ENCODE peak calls at places on chromosomes 1 and 21, in nine cellular contexts. W is OCI-LY7, H is GM23248, N is neural progenitor cell, K is PC-3, S is MM.1S, J is GM23338, Z is SK-N-SH, Q is HCT116. M is an unnamed sample.

GRCh38 chr1:166814611-166815010 is 24.7 kb upstream of the POGK start:
- DNase-seq in W (no peak), S (no peak), Z (no peak), Q (no peak), N (no peak), J (no peak), H (peak; percentile 28), K (peak; percentile 18), M (peak; percentile 28)

GRCh38 chr1:154565876-154566275 is 1.7 kb upstream of the CHRNB2 start:
- DNase-seq in S (no peak), Z (no peak), K (no peak), W (no peak), J (no peak), N (no peak), H (no peak), Q (no peak), M (no peak)

GRCh38 chr1:156437054-156437453 is 63.5 kb downstream of the MEF2D start:
- DNase-seq in W (no peak), N (no peak), S (no peak), H (no peak), Q (no peak), J (no peak), Z (no peak), K (no peak), M (no peak)

GRCh38 chr1:243798726-243799125 is 51.3 kb downstream of the AKT3 start:
- DNase-seq in N (no peak), H (peak; percentile 96), S (no peak), W (no peak), J (no peak), Z (no peak), K (peak; percentile 96), Q (peak; percentile 3), M (no peak)

GRCh38 chr21:44592446-44593365 is at the start of gene KRTAP10-6:
- DNase-seq in W (no peak), H (no peak), N (no peak), Z (no peak), J (peak; percentile 29), K (no peak), S (no peak), Q (no peak), M (no peak)

GRCh38 chr1:23531695-23532094 is 662 bp upstream of the E2F2 start:
- DNase-seq in J (no peak), S (no peak), N (no peak), Q (no peak), Z (peak; percentile 64), H (no peak), K (no peak), W (no peak), M (no peak)

GRCh38 chr1:218460367-218460766 is 115.2 kb downstream of the TGFB2 start:
- DNase-seq in N (peak; percentile 60), H (peak; percentile 62), S (no peak), K (peak; percentile 69), J (peak; percentile 36), W (no peak), Z (peak; percentile 39), Q (no peak), M (peak; percentile 16)

GRCh38 chr1:75708910-75709309 is 15.6 kb upstream of the ACADM start:
- DNase-seq in N (no peak), S (no peak), H (peak; percentile 26), K (peak; percentile 82), Q (no peak), Z (no peak), W (no peak), J (no peak), M (no peak)

GRCh38 chr1:22832414-22832786 is 121.8 kb downstream of the EPHB2 start:
- DNase-seq in J (no peak), N (no peak), S (no peak), K (no peak), H (peak; percentile 74), W (no peak), Q (peak; percentile 80), Z (no peak), M (no peak)

GRCh38 chr1:97144527-97144926 is 422.9 kb downstream of the PTBP2 start:
- DNase-seq in S (no peak), N (no peak), K (peak; percentile 81), J (no peak), Z (no peak), Q (no peak), H (peak; percentile 85), W (no peak), M (no peak)

GRCh38 chr1:176820292-176821056 is 344.0 kb downstream of the ASTN1 start:
- DNase-seq in Q (no peak), Z (no peak), H (peak; percentile 57), S (no peak), N (no peak), K (no peak), W (no peak), J (no peak), M (no peak)

GRCh38 chr1:154398678-154399077 is 6.5 kb upstream of the IL6R start:
- DNase-seq in Z (no peak), W (no peak), N (no peak), K (no peak), H (no peak), J (no peak), S (no peak), Q (no peak), M (no peak)

GRCh38 chr1:64653466-64653865 is 91.4 kb upstream of the RAVER2 start:
- DNase-seq in K (no peak), N (no peak), Q (no peak), S (no peak), J (no peak), H (peak; percentile 13), W (no peak), Z (no peak), M (no peak)

GRCh38 chr1:64655861-64656260 is 89.0 kb upstream of the RAVER2 start:
- DNase-seq in W (no peak), N (no peak), Z (peak; percentile 29), K (no peak), H (no peak), S (no peak), J (no peak), Q (no peak), M (no peak)

GRCh38 chr1:64650411-64650810 is 94.5 kb upstream of the RAVER2 start:
- DNase-seq in N (no peak), Z (no peak), J (no peak), K (no peak), W (no peak), S (no peak), Q (no peak), H (peak; percentile 25), M (no peak)

GRCh38 chr1:64654519-64655341 is 90.1 kb upstream of the RAVER2 start:
- DNase-seq in Q (no peak), W (no peak), Z (no peak), J (no peak), H (peak; percentile 71), S (no peak), N (no peak), K (no peak), M (no peak)

DNA sequence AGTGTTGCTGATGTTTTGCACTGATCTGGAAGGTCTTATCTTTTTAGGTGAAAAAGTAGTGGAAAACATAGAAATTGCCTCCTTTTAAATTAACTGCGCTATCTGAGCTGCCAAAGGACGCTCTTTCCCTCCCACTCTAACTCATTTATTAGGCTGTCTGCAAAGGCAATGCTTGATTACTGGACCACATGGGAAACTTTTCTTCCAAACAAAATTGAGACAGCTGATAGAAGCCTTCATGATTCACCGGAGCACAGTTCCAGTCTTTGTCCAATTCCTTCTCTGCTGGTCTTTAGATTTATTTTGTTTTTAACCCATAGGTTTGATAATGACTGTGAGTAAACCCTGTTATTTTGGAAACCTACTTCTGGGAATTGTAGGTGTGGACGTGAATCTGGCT is 93.0 kb upstream of the RAVER2 start:
- DNase-seq in K (no peak), N (no peak), S (no peak), J (no peak), H (no peak), Q (no peak), W (no peak), Z (no peak), M (no peak)
- TF ChIP-seq EZH2phosphoT487 in K (no peak), N (no peak), S (no peak), J (no peak), H (no peak), Q (no peak), W (no peak), Z (no peak), M (no peak)

GRCh38 chr1:89953072-89953626 is 41.8 kb upstream of the ZNF326 start:
- DNase-seq in K (peak; percentile 95), S (peak; percentile 51), N (peak; percentile 34), J (peak; percentile 70), W (peak; percentile 38), Q (peak; percentile 81), Z (no peak), H (peak; percentile 94), M (peak; percentile 67)

GRCh38 chr1:89953929-89954328 is 41.0 kb upstream of the ZNF326 start:
- DNase-seq in N (no peak), S (peak; percentile 27), J (no peak), K (peak; percentile 68), H (no peak), Z (no peak), Q (no peak), W (no peak), M (no peak)

GRCh38 chr1:89955311-89955710 is 39.6 kb upstream of the ZNF326 start:
- DNase-seq in H (no peak), J (no peak), Q (no peak), S (no peak), K (no peak), W (no peak), Z (no peak), N (no peak), M (no peak)

GRCh38 chr1:89955806-89956205 is 39.1 kb upstream of the ZNF326 start:
- DNase-seq in S (no peak), J (no peak), W (no peak), H (no peak), N (no peak), Z (no peak), K (no peak), Q (no peak), M (no peak)

GRCh38 chr1:89954401-89954800 is 40.5 kb upstream of the ZNF326 start:
- DNase-seq in Q (no peak), J (no peak), H (no peak), S (no peak), N (no peak), W (no peak), Z (no peak), K (peak; percentile 31), M (no peak)
- H3K4me1 ChIP-seq in Q (peaks cover 7% of the 10 kb centered on the region), J (peaks cover 42% of the 10 kb centered on the region), H (peaks cover 35% of the 10 kb centered on the region), S (peaks cover 24% of the 10 kb centered on the region), N (peaks cover 2% of the 10 kb centered on the region), W (peaks cover 10% of the 10 kb centered on the region), Z (peaks cover 14% of the 10 kb centered on the region), K (peaks cover 39% of the 10 kb centered on the region), M (peaks cover 16% of the 10 kb centered on the region)

GRCh38 chr1:15550573-15550972 is 23.9 kb downstream of the DNAJC16 start:
- DNase-seq in N (no peak), Q (no peak), W (no peak), Z (no peak), S (no peak), H (no peak), K (no peak), J (no peak), M (no peak)
- H3K36me3 ChIP-seq in N (peaks cover 9% of the 10 kb centered on the region), Q (peaks cover 9% of the 10 kb centered on the region), W (peaks cover 47% of the 10 kb centered on the region), Z (peaks cover 36% of the 10 kb centered on the region), S (no peaks in the 10 kb centered on the region), H (peaks cover 30% of the 10 kb centered on the region), K (peaks cover 9% of the 10 kb centered on the region), J (peaks cover 17% of the 10 kb centered on the region), M (no peaks in the 10 kb centered on the region)

DNA sequence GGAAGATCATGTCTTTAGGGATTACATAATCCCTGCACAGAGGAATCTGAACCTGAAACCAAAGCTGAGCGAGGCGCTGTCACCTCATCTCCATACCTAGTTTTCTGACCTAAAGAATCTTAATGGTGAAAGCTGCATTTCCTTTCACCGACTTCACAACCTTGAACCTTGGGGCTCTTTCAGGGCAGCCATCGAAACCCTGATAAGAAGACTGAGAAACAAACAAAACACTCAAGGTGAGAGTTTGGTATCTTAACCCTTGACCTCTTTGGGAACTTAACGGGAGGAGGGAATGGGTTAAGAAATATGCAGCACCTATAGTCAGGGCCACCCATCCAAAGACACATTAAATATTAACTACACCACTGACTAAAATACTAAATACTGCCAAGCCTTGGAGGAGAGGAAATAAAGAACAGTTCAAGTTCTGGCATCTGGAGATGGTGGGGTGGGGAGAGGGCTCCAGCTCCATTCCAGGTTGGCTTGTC is 2.0 kb downstream of the C1orf116 start:
- DNase-seq in W (no peak), H (no peak), Z (no peak), S (peak; percentile 67), Q (no peak), N (no peak), K (peak; percentile 23), J (no peak), M (no peak)
- TF ChIP-seq EZH2phosphoT487 in W (no peak), H (no peak), Z (no peak), S (no peak), Q (no peak), N (no peak), K (no peak), J (no peak), M (no peak)

M was measured in hepatocyte.